ENCODE peak calls at places on chromosomes 13 and 19, in five cellular contexts. R is body of pancreas, Q is hepatocyte, L is DND-41, G is right cardiac atrium. W is an unnamed sample. For H3K9me3, the result is how much of the 10 kb centered on the place peaks cover.

GRCh38 chr19:18781885-18782527 is 9.1 kb downstream of the COMP start:
- DNase-seq in R (no peak), Q (no peak), L (no peak), G (peak), W (no peak)

GRCh38 chr19:45717983-45718650 is 12.6 kb downstream of the FBXO46 start:
- DNase-seq in R (peak), Q (peak), L (no peak), G (no peak), W (peak)

GRCh38 chr13:45875951-45876350 is 24.4 kb upstream of the SIAH3 start:
- DNase-seq in R (no peak), Q (no peak), L (no peak), G (no peak), W (no peak)

GRCh38 chr13:98819382-98819781 is 66.9 kb upstream of the SLC15A1 start:
- DNase-seq in R (no peak), Q (no peak), L (no peak), G (no peak), W (no peak)

GRCh38 chr13:40611004-40611403 is 55.4 kb downstream of the FOXO1 start:
- DNase-seq in R (no peak), Q (no peak), L (no peak), G (no peak), W (no peak)

GRCh38 chr19:27746691-27747380 is 1466.1 kb downstream of the UQCRFS1 start:
- DNase-seq in R (no peak), Q (no peak), L (no peak), G (peak), W (no peak)

GRCh38 chr19:17510220-17510993 is 1.0 kb upstream of the PGLS start:
- DNase-seq in R (no peak), Q (no peak), L (peak), G (peak), W (no peak)

GRCh38 chr13:97460004-97460756 is 26.2 kb downstream of the RAP2A start:
- DNase-seq in R (no peak), Q (no peak), L (no peak), G (peak), W (no peak)

GRCh38 chr13:49240017-49240416 is 7.7 kb upstream of the CDADC1 start:
- DNase-seq in R (no peak), Q (peak), L (peak), G (no peak), W (peak)

GRCh38 chr13:71577127-71577526 is 289.9 kb downstream of the DACH1 start:
- DNase-seq in R (no peak), Q (no peak), L (no peak), G (no peak), W (no peak)

GRCh38 chr19:6100284-6100915 is 9.9 kb downstream of the RFX2 start:
- DNase-seq in R (no peak), Q (no peak), L (no peak), G (peak), W (no peak)

GRCh38 chr19:7872306-7873204 is 1.6 kb downstream of the PRR36 start:
- DNase-seq in R (no peak), Q (peak), L (no peak), G (no peak), W (no peak)

GRCh38 chr19:34370117-34370516 is 5.1 kb downstream of the GPI start:
- DNase-seq in R (no peak), Q (no peak), L (no peak), G (no peak), W (no peak)

GRCh38 chr19:34365463-34366401 is 736 bp downstream of the GPI start:
- DNase-seq in R (peak), Q (peak), L (peak), G (peak), W (no peak)

GRCh38 chr19:34367424-34367957 is 2.5 kb downstream of the GPI start:
- DNase-seq in R (no peak), Q (no peak), L (no peak), G (peak), W (no peak)

GRCh38 chr19:34366670-34367423 is 1.9 kb downstream of the GPI start:
- DNase-seq in R (no peak), Q (peak), L (no peak), G (peak), W (no peak)

DNA sequence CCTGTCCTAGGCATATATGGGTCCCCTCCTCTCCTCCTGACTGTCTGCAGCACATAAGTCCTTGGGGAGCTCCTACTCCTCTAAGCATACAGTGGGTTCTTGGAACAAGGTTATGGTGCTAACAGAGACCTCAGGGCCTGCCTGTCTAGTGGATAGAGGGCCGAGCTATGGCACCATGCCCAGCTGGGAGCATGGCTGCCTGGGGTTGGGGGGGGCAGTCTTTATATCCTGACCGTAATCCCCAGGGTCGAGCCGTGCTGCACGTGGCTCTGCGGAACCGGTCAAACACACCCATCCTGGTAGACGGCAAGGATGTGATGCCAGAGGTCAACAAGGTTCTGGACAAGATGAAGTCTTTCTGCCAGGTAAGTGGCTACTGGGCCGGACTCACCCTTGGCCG is 3.3 kb downstream of the GPI start:
- DNase-seq in R (no peak), Q (no peak), L (no peak), G (peak), W (no peak)
- H3K9me3 ChIP-seq in R (under half), Q (under half), L (under half), G (under half), W (under half)

GRCh38 chr19:41691268-41691970 is 3.3 kb upstream of the CEACAM7 start:
- DNase-seq in R (peak), Q (no peak), L (no peak), G (no peak), W (no peak)
- H3K9me3 ChIP-seq in R (under half), Q (under half), L (under half), G (under half), W (under half)

GRCh38 chr19:57905258-57905657 is 11.1 kb downstream of the ZNF417 start:
- DNase-seq in R (no peak), Q (no peak), L (no peak), G (no peak), W (no peak)

GRCh38 chr19:57907394-57907793 is 9.0 kb downstream of the ZNF417 start:
- DNase-seq in R (no peak), Q (no peak), L (no peak), G (no peak), W (no peak)

DNA sequence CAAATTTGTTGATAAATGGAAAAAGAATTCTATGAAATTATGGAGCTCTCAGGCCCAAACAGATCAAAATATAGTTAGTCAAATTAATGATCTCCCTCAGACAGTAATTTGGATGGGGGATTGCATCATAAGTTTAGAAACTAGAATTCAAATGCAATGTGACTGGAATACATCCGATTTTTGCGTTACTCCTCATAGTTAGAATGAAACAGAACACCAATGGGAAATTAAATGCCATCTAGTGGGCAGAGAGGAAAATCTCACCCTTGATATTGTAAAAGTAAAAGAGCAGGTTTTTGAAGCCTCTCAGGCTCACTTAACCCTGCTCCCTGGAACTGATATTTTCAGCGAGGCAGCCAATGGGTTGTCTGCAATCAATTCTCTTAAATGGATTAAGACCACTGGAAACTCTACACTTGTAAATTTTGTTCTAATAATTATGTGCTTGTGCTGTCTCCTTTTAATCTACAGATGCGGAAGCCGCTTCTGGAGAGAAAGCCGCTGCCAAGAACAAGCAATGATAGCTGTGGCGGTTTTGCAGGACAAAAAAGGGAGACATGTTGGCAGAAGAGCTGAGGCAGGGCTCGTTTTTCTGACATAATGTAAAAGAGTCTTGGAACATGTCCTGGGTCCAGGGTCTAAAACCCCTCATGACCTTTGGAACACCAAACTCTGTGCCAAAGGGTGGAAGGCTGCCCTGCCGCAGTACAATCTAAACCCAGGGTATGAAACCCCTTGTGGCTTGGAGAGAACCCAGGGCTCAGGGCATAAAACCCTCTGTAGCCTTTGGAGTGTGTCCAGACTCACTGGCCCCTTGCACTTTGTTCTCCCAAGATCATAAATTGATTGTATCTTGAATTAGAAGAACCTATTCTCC is 12.9 kb downstream of the ZNF417 start:
- DNase-seq in R (no peak), Q (peak), L (no peak), G (no peak), W (no peak)
- H3K9me3 ChIP-seq in R (under half), Q (under half), L (under half), G (under half), W (under half)

DNA sequence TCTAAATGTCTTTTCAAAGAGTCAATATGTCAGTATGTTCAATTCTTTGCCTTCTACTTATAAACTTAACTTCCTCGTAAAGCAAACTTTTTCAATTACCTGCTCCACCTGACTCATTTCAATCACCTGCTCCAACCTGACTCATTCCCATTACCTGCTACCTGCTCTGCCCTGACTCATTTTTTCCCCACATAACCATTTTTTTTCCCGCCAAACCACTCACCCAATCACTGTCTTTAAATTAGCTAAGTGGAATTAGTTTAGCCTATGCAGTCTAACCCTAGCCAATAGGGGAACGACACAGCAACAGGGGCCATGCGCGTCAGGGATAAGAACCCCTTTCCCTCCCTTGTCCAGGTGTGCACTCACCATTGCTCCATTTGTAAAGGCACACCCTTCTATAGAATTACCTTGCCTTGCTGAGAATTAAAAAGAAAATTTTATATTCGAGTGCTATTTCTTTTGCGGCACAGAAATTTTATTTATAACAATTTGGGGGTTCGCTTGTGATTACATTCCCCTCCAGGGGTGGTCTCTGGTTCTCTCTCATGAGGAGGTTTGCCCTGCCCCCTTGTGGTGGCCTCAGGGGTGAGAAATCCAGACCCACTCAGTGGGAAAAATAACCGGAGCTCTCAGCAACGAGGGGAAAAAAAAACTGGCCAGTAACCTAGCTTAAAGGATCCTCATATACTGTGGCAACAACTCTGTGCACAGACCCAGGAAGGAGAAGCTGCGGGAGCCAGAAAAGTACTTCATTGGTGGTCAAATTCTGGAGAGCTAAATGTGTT is 193.1 kb downstream of the ZNF486 start:
- DNase-seq in R (peak), Q (no peak), L (peak), G (no peak), W (no peak)
- H3K9me3 ChIP-seq in R (under half), Q (under half), L (under half), G (under half), W (under half)

W was measured in CD8-positive, alpha-beta memory T cell.